ENCODE peak calls at places on chromosomes 4 and X, in four cellular contexts. One of them, this sample, is unnamed.

GRCh38 chr4:1417522-1418390 is 11.5 kb upstream of the NKX1-1 start:
- DNase-seq in HepG2: peak
- DNase-seq in SK-N-SH: peak
- DNase-seq in K562: no peak
- DNase-seq in this sample: no peak

GRCh38 chrX:15299945-15300851 is 15.2 kb downstream of the ASB11 start:
- DNase-seq in HepG2: peak
- DNase-seq in SK-N-SH: peak
- DNase-seq in K562: peak
- DNase-seq in this sample: no peak

GRCh38 chr4:39710098-39710896 is 12.4 kb downstream of the UBE2K start:
- DNase-seq in HepG2: no peak
- DNase-seq in SK-N-SH: no peak
- DNase-seq in K562: no peak
- DNase-seq in this sample: no peak

GRCh38 chr4:14880805-14881204 is 121.5 kb upstream of the CPEB2 start:
- DNase-seq in HepG2: no peak
- DNase-seq in SK-N-SH: no peak
- DNase-seq in K562: no peak
- DNase-seq in this sample: no peak

GRCh38 chrX:129544780-129545179 is 4.7 kb downstream of the OCRL start:
- DNase-seq in HepG2: no peak
- DNase-seq in SK-N-SH: no peak
- DNase-seq in K562: no peak
- DNase-seq in this sample: no peak

GRCh38 chr4:75686346-75686745 is 13.1 kb upstream of the G3BP2 start:
- DNase-seq in HepG2: no peak
- DNase-seq in SK-N-SH: no peak
- DNase-seq in K562: no peak
- DNase-seq in this sample: no peak

GRCh38 chr4:39565925-39566630 is 38.8 kb upstream of the UGDH start:
- DNase-seq in HepG2: no peak
- DNase-seq in SK-N-SH: no peak
- DNase-seq in K562: no peak
- DNase-seq in this sample: no peak

GRCh38 chr4:119041951-119042560 is 93.6 kb upstream of the MYOZ2 start:
- DNase-seq in HepG2: peak
- DNase-seq in SK-N-SH: peak
- DNase-seq in K562: peak
- DNase-seq in this sample: peak

GRCh38 chr4:94244829-94245185 is 37.1 kb downstream of the SMARCAD1 start:
- DNase-seq in HepG2: no peak
- DNase-seq in SK-N-SH: no peak
- DNase-seq in K562: no peak
- DNase-seq in this sample: no peak

GRCh38 chr4:153409924-153410501 is 56.1 kb upstream of the TMEM131L start:
- DNase-seq in HepG2: no peak
- DNase-seq in SK-N-SH: no peak
- DNase-seq in K562: peak
- DNase-seq in this sample: no peak

GRCh38 chrX:17459008-17459407 is 84.0 kb downstream of the NHS start:
- DNase-seq in HepG2: no peak
- DNase-seq in SK-N-SH: no peak
- DNase-seq in K562: no peak
- DNase-seq in this sample: no peak

GRCh38 chrX:105658136-105658535 is 164.2 kb upstream of the NRK start:
- DNase-seq in HepG2: no peak
- DNase-seq in SK-N-SH: no peak
- DNase-seq in K562: no peak
- DNase-seq in this sample: no peak

GRCh38 chr4:184937030-184937710 is 81.1 kb upstream of the HELT start:
- DNase-seq in HepG2: no peak
- DNase-seq in SK-N-SH: no peak
- DNase-seq in K562: no peak
- DNase-seq in this sample: no peak

GRCh38 chr4:845233-845835 is 19.4 kb upstream of the CPLX1 start:
- DNase-seq in HepG2: no peak
- DNase-seq in SK-N-SH: no peak
- DNase-seq in K562: no peak
- DNase-seq in this sample: no peak

GRCh38 chrX:104670051-104670450 is 104.1 kb downstream of the IL1RAPL2 start:
- DNase-seq in HepG2: no peak
- DNase-seq in SK-N-SH: no peak
- DNase-seq in K562: no peak
- DNase-seq in this sample: no peak

GRCh38 chr4:156495109-156495508 is 476.5 kb downstream of the PDGFC start:
- DNase-seq in HepG2: no peak
- DNase-seq in SK-N-SH: no peak
- DNase-seq in K562: no peak
- DNase-seq in this sample: no peak

GRCh38 chrX:42944381-42944998 is 166.5 kb upstream of the PPP1R2C start:
- DNase-seq in HepG2: no peak
- DNase-seq in SK-N-SH: no peak
- DNase-seq in K562: no peak
- DNase-seq in this sample: no peak

GRCh38 chr4:2104556-2105345 is 45.6 kb downstream of the NAT8L start:
- DNase-seq in HepG2: no peak
- DNase-seq in SK-N-SH: no peak
- DNase-seq in K562: no peak
- DNase-seq in this sample: no peak

GRCh38 chrX:131792356-131792749 is 230.7 kb upstream of the STK26 start:
- DNase-seq in HepG2: no peak
- DNase-seq in SK-N-SH: peak
- DNase-seq in K562: no peak
- DNase-seq in this sample: no peak

GRCh38 chrX:111262086-111262485 is 8.2 kb downstream of the CAPN6 start:
- DNase-seq in HepG2: no peak
- DNase-seq in SK-N-SH: no peak
- DNase-seq in K562: no peak
- DNase-seq in this sample: no peak

GRCh38 chr4:108954880-108955279 is 192.0 kb upstream of the ETNPPL start:
- DNase-seq in HepG2: no peak
- DNase-seq in SK-N-SH: no peak
- DNase-seq in K562: peak
- DNase-seq in this sample: no peak

GRCh38 chr4:176758731-176759130 is 34.0 kb downstream of the VEGFC start:
- DNase-seq in HepG2: no peak
- DNase-seq in SK-N-SH: no peak
- DNase-seq in K562: no peak
- DNase-seq in this sample: no peak

GRCh38 chrX:84865113-84865512 is 138.6 kb upstream of the APOOL start:
- DNase-seq in HepG2: no peak
- DNase-seq in SK-N-SH: no peak
- DNase-seq in K562: no peak
- DNase-seq in this sample: no peak

GRCh38 chr4:2862528-2862927 is 18.9 kb downstream of the ADD1 start:
- DNase-seq in HepG2: no peak
- DNase-seq in SK-N-SH: no peak
- DNase-seq in K562: peak
- DNase-seq in this sample: no peak

GRCh38 chrX:40104649-40105015 is 6.9 kb upstream of the BCOR start:
- DNase-seq in HepG2: no peak
- DNase-seq in SK-N-SH: peak
- DNase-seq in K562: no peak
- DNase-seq in this sample: no peak

GRCh38 chrX:31590581-31591113 is 518.8 kb upstream of the FTHL17 start:
- DNase-seq in HepG2: peak
- DNase-seq in SK-N-SH: no peak
- DNase-seq in K562: peak
- DNase-seq in this sample: no peak

GRCh38 chr4:25585901-25586523 is 69.6 kb upstream of the SLC34A2 start:
- DNase-seq in HepG2: no peak
- DNase-seq in SK-N-SH: no peak
- DNase-seq in K562: no peak
- DNase-seq in this sample: no peak

GRCh38 chr4:22315643-22316042 is 200.2 kb downstream of the ADGRA3 start:
- DNase-seq in HepG2: no peak
- DNase-seq in SK-N-SH: no peak
- DNase-seq in K562: no peak
- DNase-seq in this sample: no peak

GRCh38 chr4:156195914-156196313 is 242.2 kb upstream of the CTSO start:
- DNase-seq in HepG2: no peak
- DNase-seq in SK-N-SH: no peak
- DNase-seq in K562: no peak
- DNase-seq in this sample: no peak

GRCh38 chr4:184416913-184417734 is 57.2 kb downstream of the IRF2 start:
- DNase-seq in HepG2: no peak
- DNase-seq in SK-N-SH: no peak
- DNase-seq in K562: no peak
- DNase-seq in this sample: no peak

GRCh38 chr4:37749398-37749988 is 63.3 kb upstream of the RELL1 start:
- DNase-seq in HepG2: no peak
- DNase-seq in SK-N-SH: no peak
- DNase-seq in K562: no peak
- DNase-seq in this sample: no peak

GRCh38 chrX:111387470-111387869 is 24.5 kb downstream of the DCX start:
- DNase-seq in HepG2: no peak
- DNase-seq in SK-N-SH: no peak
- DNase-seq in K562: no peak
- DNase-seq in this sample: no peak

GRCh38 chr4:16794816-16795445 is 103.5 kb downstream of the LDB2 start:
- DNase-seq in HepG2: peak
- DNase-seq in SK-N-SH: peak
- DNase-seq in K562: peak
- DNase-seq in this sample: peak

GRCh38 chr4:48963042-48963679 is 22.9 kb upstream of the CWH43 start:
- DNase-seq in HepG2: peak
- DNase-seq in SK-N-SH: peak
- DNase-seq in K562: peak
- DNase-seq in this sample: peak

GRCh38 chrX:84339507-84340364 is 151.7 kb upstream of the RPS6KA6 start:
- DNase-seq in HepG2: peak
- DNase-seq in SK-N-SH: peak
- DNase-seq in K562: peak
- DNase-seq in this sample: no peak

GRCh38 chr4:8742546-8742945 is 129.1 kb downstream of the HMX1 start:
- DNase-seq in HepG2: no peak
- DNase-seq in SK-N-SH: no peak
- DNase-seq in K562: no peak
- DNase-seq in this sample: no peak

GRCh38 chr4:15737255-15737654 is 34.4 kb downstream of the BST1 start:
- DNase-seq in HepG2: no peak
- DNase-seq in SK-N-SH: no peak
- DNase-seq in K562: no peak
- DNase-seq in this sample: no peak

DNA sequence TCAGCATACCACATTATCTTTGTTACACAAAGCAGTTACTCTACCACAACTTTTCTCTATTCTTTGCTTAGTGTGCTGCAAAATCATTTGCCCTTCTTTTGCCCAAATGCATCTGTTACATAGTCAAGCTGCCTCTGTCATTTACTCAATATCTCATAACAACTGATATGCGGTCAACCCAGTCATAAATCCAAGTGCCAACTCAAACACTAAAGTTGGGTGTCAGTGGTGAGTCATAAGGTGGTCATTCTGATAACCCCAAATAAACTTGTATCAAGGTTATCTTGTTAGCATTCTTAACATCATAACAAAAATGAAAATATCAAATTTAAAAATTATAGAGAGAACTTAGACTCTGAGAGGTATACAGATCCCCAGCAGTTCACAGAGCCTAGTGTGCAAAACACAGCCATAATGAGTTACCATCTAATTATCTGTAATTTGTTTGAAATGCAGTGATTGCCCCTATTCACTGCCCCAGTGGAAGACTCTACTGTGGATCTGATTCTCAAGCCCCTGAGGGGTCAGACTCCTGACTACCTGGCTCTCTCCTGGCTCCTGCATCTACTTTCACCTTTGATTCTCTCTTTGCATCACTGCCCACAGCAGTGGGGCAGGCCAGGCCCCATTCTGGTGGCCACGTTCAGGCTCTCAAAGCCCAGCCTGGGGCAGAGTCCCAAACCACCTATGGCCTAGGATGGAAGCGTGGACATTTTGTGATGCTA is 29.2 kb downstream of the TBC1D9 start:
- DNase-seq in HepG2: no peak
- DNase-seq in SK-N-SH: no peak
- DNase-seq in K562: no peak
- DNase-seq in this sample: no peak
- TF ChIP-seq FOXJ3 in HepG2: no peak
- TF ChIP-seq FOXJ3 in SK-N-SH: no peak
- TF ChIP-seq FOXJ3 in K562: no peak
- TF ChIP-seq FOXJ3 in this sample: no peak

GRCh38 chr4:172096771-172097170 is 283.6 kb downstream of the GALNTL6 start:
- DNase-seq in HepG2: no peak
- DNase-seq in SK-N-SH: no peak
- DNase-seq in K562: no peak
- DNase-seq in this sample: no peak
- TF ChIP-seq FOXJ3 in HepG2: no peak
- TF ChIP-seq FOXJ3 in SK-N-SH: no peak
- TF ChIP-seq FOXJ3 in K562: no peak
- TF ChIP-seq FOXJ3 in this sample: no peak

GRCh38 chrX:135382260-135382659 is 39.5 kb upstream of the SMIM10L2A start:
- DNase-seq in HepG2: no peak
- DNase-seq in SK-N-SH: no peak
- DNase-seq in K562: no peak
- DNase-seq in this sample: no peak
- TF ChIP-seq FOXJ3 in HepG2: no peak
- TF ChIP-seq FOXJ3 in SK-N-SH: no peak
- TF ChIP-seq FOXJ3 in K562: no peak
- TF ChIP-seq FOXJ3 in this sample: no peak

GRCh38 chr4:73978886-73979285 is 2.9 kb downstream of the PF4 start:
- DNase-seq in HepG2: no peak
- DNase-seq in SK-N-SH: no peak
- DNase-seq in K562: no peak
- DNase-seq in this sample: no peak
- TF ChIP-seq FOXJ3 in HepG2: no peak
- TF ChIP-seq FOXJ3 in SK-N-SH: no peak
- TF ChIP-seq FOXJ3 in K562: no peak
- TF ChIP-seq FOXJ3 in this sample: no peak